ENCODE peak calls at places on chromosomes 7 and 10, in six cellular contexts. One of them, this sample, is unnamed.

GRCh38 chr10:100103581-100103980 is 21.9 kb upstream of the CPN1 start:
- DNase-seq in stimulated activated CD8-positive, alpha-beta memory T cell treated with anti-CD3 and anti-CD28 coated beads, Interleukin-4, amount 100 ng/mL, for 24 hours: no peak
- DNase-seq in activated CD4-positive, alpha-beta T cell treated with anti-CD3 and anti-CD28 coated beads, Interleukin-2, amount 50 U/mL, for 48 hours: no peak
- DNase-seq in effector CD4-positive, alpha-beta T cell: no peak
- DNase-seq in activated T-cell treated with anti-CD3 and anti-CD28 coated beads, Interleukin-2, amount 50 U/mL, for 24 hours: no peak
- DNase-seq in AG20443: no peak
- DNase-seq in this sample: no peak

GRCh38 chr10:78377362-78377761 is 343.7 kb downstream of the RPS24 start:
- DNase-seq in stimulated activated CD8-positive, alpha-beta memory T cell treated with anti-CD3 and anti-CD28 coated beads, Interleukin-4, amount 100 ng/mL, for 24 hours: no peak
- DNase-seq in activated CD4-positive, alpha-beta T cell treated with anti-CD3 and anti-CD28 coated beads, Interleukin-2, amount 50 U/mL, for 48 hours: no peak
- DNase-seq in effector CD4-positive, alpha-beta T cell: no peak
- DNase-seq in activated T-cell treated with anti-CD3 and anti-CD28 coated beads, Interleukin-2, amount 50 U/mL, for 24 hours: no peak
- DNase-seq in AG20443: no peak
- DNase-seq in this sample: no peak

GRCh38 chr7:18667466-18667865 is 171.9 kb downstream of the HDAC9 start:
- DNase-seq in stimulated activated CD8-positive, alpha-beta memory T cell treated with anti-CD3 and anti-CD28 coated beads, Interleukin-4, amount 100 ng/mL, for 24 hours: no peak
- DNase-seq in activated CD4-positive, alpha-beta T cell treated with anti-CD3 and anti-CD28 coated beads, Interleukin-2, amount 50 U/mL, for 48 hours: no peak
- DNase-seq in effector CD4-positive, alpha-beta T cell: no peak
- DNase-seq in activated T-cell treated with anti-CD3 and anti-CD28 coated beads, Interleukin-2, amount 50 U/mL, for 24 hours: no peak
- DNase-seq in AG20443: peak; percentile 48
- DNase-seq in this sample: no peak

GRCh38 chr10:120689766-120690539 is 161.2 kb upstream of the WDR11 start:
- DNase-seq in stimulated activated CD8-positive, alpha-beta memory T cell treated with anti-CD3 and anti-CD28 coated beads, Interleukin-4, amount 100 ng/mL, for 24 hours: no peak
- DNase-seq in activated CD4-positive, alpha-beta T cell treated with anti-CD3 and anti-CD28 coated beads, Interleukin-2, amount 50 U/mL, for 48 hours: no peak
- DNase-seq in effector CD4-positive, alpha-beta T cell: no peak
- DNase-seq in activated T-cell treated with anti-CD3 and anti-CD28 coated beads, Interleukin-2, amount 50 U/mL, for 24 hours: no peak
- DNase-seq in AG20443: peak; percentile 33
- DNase-seq in this sample: no peak

GRCh38 chr10:129744134-129744895 is 219.8 kb downstream of the EBF3 start:
- DNase-seq in stimulated activated CD8-positive, alpha-beta memory T cell treated with anti-CD3 and anti-CD28 coated beads, Interleukin-4, amount 100 ng/mL, for 24 hours: no peak
- DNase-seq in activated CD4-positive, alpha-beta T cell treated with anti-CD3 and anti-CD28 coated beads, Interleukin-2, amount 50 U/mL, for 48 hours: no peak
- DNase-seq in effector CD4-positive, alpha-beta T cell: no peak
- DNase-seq in activated T-cell treated with anti-CD3 and anti-CD28 coated beads, Interleukin-2, amount 50 U/mL, for 24 hours: peak; percentile 15
- DNase-seq in AG20443: peak; percentile 7
- DNase-seq in this sample: no peak

GRCh38 chr7:37289781-37290180 is 158.9 kb downstream of the ELMO1 start:
- DNase-seq in stimulated activated CD8-positive, alpha-beta memory T cell treated with anti-CD3 and anti-CD28 coated beads, Interleukin-4, amount 100 ng/mL, for 24 hours: no peak
- DNase-seq in activated CD4-positive, alpha-beta T cell treated with anti-CD3 and anti-CD28 coated beads, Interleukin-2, amount 50 U/mL, for 48 hours: no peak
- DNase-seq in effector CD4-positive, alpha-beta T cell: no peak
- DNase-seq in activated T-cell treated with anti-CD3 and anti-CD28 coated beads, Interleukin-2, amount 50 U/mL, for 24 hours: no peak
- DNase-seq in AG20443: no peak
- DNase-seq in this sample: no peak

GRCh38 chr7:50822110-50822509 is 39.4 kb upstream of the GRB10 start:
- DNase-seq in stimulated activated CD8-positive, alpha-beta memory T cell treated with anti-CD3 and anti-CD28 coated beads, Interleukin-4, amount 100 ng/mL, for 24 hours: no peak
- DNase-seq in activated CD4-positive, alpha-beta T cell treated with anti-CD3 and anti-CD28 coated beads, Interleukin-2, amount 50 U/mL, for 48 hours: no peak
- DNase-seq in effector CD4-positive, alpha-beta T cell: no peak
- DNase-seq in activated T-cell treated with anti-CD3 and anti-CD28 coated beads, Interleukin-2, amount 50 U/mL, for 24 hours: no peak
- DNase-seq in AG20443: no peak
- DNase-seq in this sample: no peak

GRCh38 chr10:4733150-4733842 is 92.7 kb upstream of the AKR1E2 start:
- DNase-seq in stimulated activated CD8-positive, alpha-beta memory T cell treated with anti-CD3 and anti-CD28 coated beads, Interleukin-4, amount 100 ng/mL, for 24 hours: no peak
- DNase-seq in activated CD4-positive, alpha-beta T cell treated with anti-CD3 and anti-CD28 coated beads, Interleukin-2, amount 50 U/mL, for 48 hours: no peak
- DNase-seq in effector CD4-positive, alpha-beta T cell: no peak
- DNase-seq in activated T-cell treated with anti-CD3 and anti-CD28 coated beads, Interleukin-2, amount 50 U/mL, for 24 hours: no peak
- DNase-seq in AG20443: no peak
- DNase-seq in this sample: no peak

GRCh38 chr10:70074971-70075370 is 22.3 kb downstream of the MACROH2A2 start:
- DNase-seq in stimulated activated CD8-positive, alpha-beta memory T cell treated with anti-CD3 and anti-CD28 coated beads, Interleukin-4, amount 100 ng/mL, for 24 hours: no peak
- DNase-seq in activated CD4-positive, alpha-beta T cell treated with anti-CD3 and anti-CD28 coated beads, Interleukin-2, amount 50 U/mL, for 48 hours: no peak
- DNase-seq in effector CD4-positive, alpha-beta T cell: no peak
- DNase-seq in activated T-cell treated with anti-CD3 and anti-CD28 coated beads, Interleukin-2, amount 50 U/mL, for 24 hours: no peak
- DNase-seq in AG20443: no peak
- DNase-seq in this sample: no peak

GRCh38 chr7:45075871-45076796 is 12.6 kb downstream of the NACAD start:
- DNase-seq in stimulated activated CD8-positive, alpha-beta memory T cell treated with anti-CD3 and anti-CD28 coated beads, Interleukin-4, amount 100 ng/mL, for 24 hours: no peak
- DNase-seq in activated CD4-positive, alpha-beta T cell treated with anti-CD3 and anti-CD28 coated beads, Interleukin-2, amount 50 U/mL, for 48 hours: no peak
- DNase-seq in effector CD4-positive, alpha-beta T cell: no peak
- DNase-seq in activated T-cell treated with anti-CD3 and anti-CD28 coated beads, Interleukin-2, amount 50 U/mL, for 24 hours: peak; percentile 25
- DNase-seq in AG20443: no peak
- DNase-seq in this sample: no peak

GRCh38 chr7:101618207-101618839 is 10.8 kb downstream of the MYL10 start:
- DNase-seq in stimulated activated CD8-positive, alpha-beta memory T cell treated with anti-CD3 and anti-CD28 coated beads, Interleukin-4, amount 100 ng/mL, for 24 hours: no peak
- DNase-seq in activated CD4-positive, alpha-beta T cell treated with anti-CD3 and anti-CD28 coated beads, Interleukin-2, amount 50 U/mL, for 48 hours: no peak
- DNase-seq in effector CD4-positive, alpha-beta T cell: no peak
- DNase-seq in activated T-cell treated with anti-CD3 and anti-CD28 coated beads, Interleukin-2, amount 50 U/mL, for 24 hours: no peak
- DNase-seq in AG20443: peak; percentile 79
- DNase-seq in this sample: no peak

GRCh38 chr10:22988581-22989360 is 60.9 kb downstream of the ARMC3 start:
- DNase-seq in stimulated activated CD8-positive, alpha-beta memory T cell treated with anti-CD3 and anti-CD28 coated beads, Interleukin-4, amount 100 ng/mL, for 24 hours: peak; percentile 35
- DNase-seq in activated CD4-positive, alpha-beta T cell treated with anti-CD3 and anti-CD28 coated beads, Interleukin-2, amount 50 U/mL, for 48 hours: peak; percentile 72
- DNase-seq in effector CD4-positive, alpha-beta T cell: peak; percentile 64
- DNase-seq in activated T-cell treated with anti-CD3 and anti-CD28 coated beads, Interleukin-2, amount 50 U/mL, for 24 hours: peak; percentile 61
- DNase-seq in AG20443: peak; percentile 56
- DNase-seq in this sample: peak; percentile 31

GRCh38 chr10:12504176-12504575 is 154.8 kb downstream of the CAMK1D start:
- DNase-seq in stimulated activated CD8-positive, alpha-beta memory T cell treated with anti-CD3 and anti-CD28 coated beads, Interleukin-4, amount 100 ng/mL, for 24 hours: no peak
- DNase-seq in activated CD4-positive, alpha-beta T cell treated with anti-CD3 and anti-CD28 coated beads, Interleukin-2, amount 50 U/mL, for 48 hours: no peak
- DNase-seq in effector CD4-positive, alpha-beta T cell: no peak
- DNase-seq in activated T-cell treated with anti-CD3 and anti-CD28 coated beads, Interleukin-2, amount 50 U/mL, for 24 hours: no peak
- DNase-seq in AG20443: no peak
- DNase-seq in this sample: no peak

GRCh38 chr7:13848576-13849527 is 140.6 kb downstream of the ETV1 start:
- DNase-seq in stimulated activated CD8-positive, alpha-beta memory T cell treated with anti-CD3 and anti-CD28 coated beads, Interleukin-4, amount 100 ng/mL, for 24 hours: no peak
- DNase-seq in activated CD4-positive, alpha-beta T cell treated with anti-CD3 and anti-CD28 coated beads, Interleukin-2, amount 50 U/mL, for 48 hours: no peak
- DNase-seq in effector CD4-positive, alpha-beta T cell: no peak
- DNase-seq in activated T-cell treated with anti-CD3 and anti-CD28 coated beads, Interleukin-2, amount 50 U/mL, for 24 hours: no peak
- DNase-seq in AG20443: no peak
- DNase-seq in this sample: no peak

GRCh38 chr10:61047011-61047410 is 103.0 kb upstream of the RHOBTB1 start:
- DNase-seq in stimulated activated CD8-positive, alpha-beta memory T cell treated with anti-CD3 and anti-CD28 coated beads, Interleukin-4, amount 100 ng/mL, for 24 hours: no peak
- DNase-seq in activated CD4-positive, alpha-beta T cell treated with anti-CD3 and anti-CD28 coated beads, Interleukin-2, amount 50 U/mL, for 48 hours: no peak
- DNase-seq in effector CD4-positive, alpha-beta T cell: no peak
- DNase-seq in activated T-cell treated with anti-CD3 and anti-CD28 coated beads, Interleukin-2, amount 50 U/mL, for 24 hours: no peak
- DNase-seq in AG20443: no peak
- DNase-seq in this sample: no peak

GRCh38 chr7:26705567-26705966 is 158.8 kb downstream of the SKAP2 start:
- DNase-seq in stimulated activated CD8-positive, alpha-beta memory T cell treated with anti-CD3 and anti-CD28 coated beads, Interleukin-4, amount 100 ng/mL, for 24 hours: no peak
- DNase-seq in activated CD4-positive, alpha-beta T cell treated with anti-CD3 and anti-CD28 coated beads, Interleukin-2, amount 50 U/mL, for 48 hours: no peak
- DNase-seq in effector CD4-positive, alpha-beta T cell: no peak
- DNase-seq in activated T-cell treated with anti-CD3 and anti-CD28 coated beads, Interleukin-2, amount 50 U/mL, for 24 hours: no peak
- DNase-seq in AG20443: peak; percentile 89
- DNase-seq in this sample: no peak

GRCh38 chr10:35129185-35129674 is 2.6 kb downstream of the CREM start:
- DNase-seq in stimulated activated CD8-positive, alpha-beta memory T cell treated with anti-CD3 and anti-CD28 coated beads, Interleukin-4, amount 100 ng/mL, for 24 hours: no peak
- DNase-seq in activated CD4-positive, alpha-beta T cell treated with anti-CD3 and anti-CD28 coated beads, Interleukin-2, amount 50 U/mL, for 48 hours: no peak
- DNase-seq in effector CD4-positive, alpha-beta T cell: no peak
- DNase-seq in activated T-cell treated with anti-CD3 and anti-CD28 coated beads, Interleukin-2, amount 50 U/mL, for 24 hours: no peak
- DNase-seq in AG20443: no peak
- DNase-seq in this sample: no peak